ENCODE peak calls at places on chromosomes 3 and 15, in six cellular contexts. B is AG04450; E is chondrocyte; Y is stimulated activated CD4-positive, alpha-beta T cell treated with anti-CD3 and anti-CD28 coated beads, Interleukin-1b, Interleukin-23, amount 100 ng/mL, for 24 hours; V is HTR-8/SVneo; T is progenitor cell of endocrine pancreas. W is an unnamed sample.

GRCh38 chr3:187966636-187967035 is 187.3 kb upstream of the LPP start:
- DNase-seq in Y (no peak), E (no peak), V (no peak), B (no peak), T (no peak), W (no peak)

GRCh38 chr15:80010131-80010673 is 39.2 kb upstream of the BCL2A1 start:
- DNase-seq in Y (no peak), V (no peak), E (no peak), B (no peak), T (no peak), W (no peak)

GRCh38 chr15:46213551-46213950 is 578.7 kb downstream of the SQOR start:
- DNase-seq in B (no peak), Y (no peak), T (no peak), E (no peak), V (no peak), W (no peak)

GRCh38 chr15:89372069-89373033 is 37.7 kb upstream of the POLG start:
- DNase-seq in E (no peak), T (no peak), V (no peak), Y (no peak), B (no peak), W (no peak)

GRCh38 chr15:38487383-38487782 is 33.5 kb downstream of the FAM98B start:
- DNase-seq in Y (no peak), B (no peak), V (no peak), E (no peak), T (no peak), W (no peak)

GRCh38 chr15:48794697-48795134 is 16.2 kb downstream of the CEP152 start:
- DNase-seq in E (no peak), Y (no peak), V (no peak), B (no peak), T (no peak), W (no peak)

GRCh38 chr3:126109860-126110235 is 25.9 kb upstream of the SLC41A3 start:
- DNase-seq in E (no peak), V (no peak), B (no peak), Y (no peak), T (peak), W (no peak)

GRCh38 chr3:57929988-57930387 is 78.2 kb upstream of the FLNB start:
- DNase-seq in Y (no peak), T (no peak), B (no peak), E (no peak), V (no peak), W (no peak)

GRCh38 chr3:11509175-11510000 is 134.3 kb downstream of the VGLL4 start:
- DNase-seq in Y (no peak), V (no peak), E (no peak), T (no peak), B (peak), W (no peak)

GRCh38 chr15:67097893-67098740 is 32.7 kb downstream of the SMAD3 start:
- DNase-seq in E (no peak), V (no peak), B (no peak), T (no peak), Y (no peak), W (no peak)

GRCh38 chr15:34987623-34987981 is 485 bp downstream of the ZNF770 start:
- DNase-seq in V (no peak), Y (no peak), B (no peak), E (no peak), T (no peak), W (no peak)

GRCh38 chr3:8769088-8769822 is at the start of gene OXTR:
- DNase-seq in E (no peak), T (peak), Y (peak), B (peak), V (peak), W (peak)

GRCh38 chr3:160810360-160810759 is 54.3 kb downstream of the PPM1L start:
- DNase-seq in E (no peak), B (no peak), T (no peak), V (no peak), Y (no peak), W (no peak)

GRCh38 chr15:83904107-83904720 is 250.3 kb downstream of the ADAMTSL3 start:
- DNase-seq in Y (no peak), T (no peak), E (no peak), V (peak), B (peak), W (no peak)

GRCh38 chr15:35168464-35168863 is 83.4 kb upstream of the NANOGP8 start:
- DNase-seq in E (no peak), Y (no peak), V (no peak), T (no peak), B (peak), W (no peak)

GRCh38 chr3:171838218-171838720 is 4.9 kb upstream of the TMEM212 start:
- DNase-seq in V (no peak), E (no peak), Y (no peak), T (no peak), B (no peak), W (no peak)

GRCh38 chr3:106817706-106818105 is 559.5 kb upstream of the CCDC54 start:
- DNase-seq in B (no peak), E (no peak), V (no peak), Y (no peak), T (no peak), W (no peak)

GRCh38 chr15:48060396-48060795 is 60.4 kb upstream of the SLC24A5 start:
- DNase-seq in E (no peak), B (no peak), Y (no peak), T (no peak), V (no peak), W (no peak)

GRCh38 chr15:35121611-35122359 is 36.7 kb upstream of the NANOGP8 start:
- DNase-seq in T (no peak), E (peak), V (no peak), Y (no peak), B (no peak), W (no peak)

GRCh38 chr15:57422113-57422754 is 45.9 kb downstream of the CGNL1 start:
- DNase-seq in V (no peak), Y (no peak), B (no peak), T (no peak), E (no peak), W (peak)

GRCh38 chr3:63228677-63229076 is 49.4 kb upstream of the SYNPR start:
- DNase-seq in E (no peak), T (no peak), B (no peak), V (peak), Y (no peak), W (no peak)

GRCh38 chr15:32030795-32031194 is 480 bp downstream of the CHRNA7 start:
- DNase-seq in B (no peak), V (no peak), Y (no peak), E (no peak), T (no peak), W (no peak)

GRCh38 chr3:194300392-194300758 is 50.8 kb downstream of the CPN2 start:
- DNase-seq in Y (no peak), B (no peak), V (no peak), T (no peak), E (peak), W (no peak)

GRCh38 chr15:61951949-61952348 is 108.3 kb downstream of the VPS13C start:
- DNase-seq in T (no peak), B (no peak), Y (no peak), E (no peak), V (no peak), W (no peak)

GRCh38 chr3:123791898-123792297 is 92.2 kb downstream of the MYLK start:
- DNase-seq in V (no peak), Y (no peak), B (no peak), T (no peak), E (no peak), W (no peak)